ENCODE peak calls at places on chromosomes 6 and 20, in seven cellular contexts. M is Panc1, Q is body of pancreas, G is SK-N-SH, P is small intestine, N is prostate gland, D is esophagus squamous epithelium. J is an unnamed sample.
A peak's percentile ranks its signal among the peaks of the same experiment; 100 is the strongest.

GRCh38 chr6:54718541-54719023 is 128.0 kb upstream of the FAM83B start:
- DNase-seq in G (no peak), P (peak; percentile 78), Q (peak; percentile 70), D (no peak), N (peak; percentile 19), M (no peak), J (no peak)

GRCh38 chr20:31515775-31516107 is 1.5 kb downstream of the HM13 start:
- DNase-seq in D (no peak), N (no peak), G (no peak), Q (peak; percentile 37), P (no peak), M (no peak), J (no peak)

GRCh38 chr6:90263653-90264052 is 33.0 kb downstream of the BACH2 start:
- DNase-seq in P (no peak), D (no peak), N (no peak), Q (no peak), G (no peak), M (no peak), J (no peak)

GRCh38 chr6:155132617-155133016 is 131.2 kb upstream of the CLDN20 start:
- DNase-seq in Q (no peak), P (no peak), G (no peak), M (no peak), D (no peak), N (no peak), J (no peak)

GRCh38 chr6:159829515-159829914 is 29.4 kb downstream of the PNLDC1 start:
- DNase-seq in P (no peak), N (no peak), G (no peak), D (no peak), Q (no peak), M (no peak), J (no peak)

GRCh38 chr6:100050550-100050949 is 56.5 kb upstream of the MCHR2 start:
- DNase-seq in M (no peak), D (no peak), Q (no peak), N (no peak), P (no peak), G (no peak), J (no peak)

GRCh38 chr6:169106176-169106575 is 147.5 kb downstream of the THBS2 start:
- DNase-seq in G (no peak), Q (no peak), P (no peak), N (no peak), D (no peak), M (no peak), J (no peak)

GRCh38 chr6:148874698-148875293 is 128.0 kb downstream of the UST start:
- DNase-seq in M (no peak), G (no peak), D (no peak), Q (peak; percentile 21), P (no peak), N (no peak), J (peak; percentile 52)

GRCh38 chr6:26316291-26316690 is 48.7 kb upstream of the BTN3A2 start:
- DNase-seq in M (no peak), G (no peak), N (no peak), Q (no peak), P (no peak), D (no peak), J (no peak)

GRCh38 chr6:30938730-30939129 is 2.0 kb upstream of the MUCL3 start:
- DNase-seq in P (no peak), Q (no peak), D (no peak), N (no peak), G (no peak), M (no peak), J (no peak)
- H3K27me3 ChIP-seq in P (no peaks in the 10 kb centered on the region), Q (no peaks in the 10 kb centered on the region), D (peaks cover 35% of the 10 kb centered on the region), N (peaks cover 7% of the 10 kb centered on the region), G (no peaks in the 10 kb centered on the region), M (peaks cover 5% of the 10 kb centered on the region), J (peaks cover 4% of the 10 kb centered on the region)

DNA sequence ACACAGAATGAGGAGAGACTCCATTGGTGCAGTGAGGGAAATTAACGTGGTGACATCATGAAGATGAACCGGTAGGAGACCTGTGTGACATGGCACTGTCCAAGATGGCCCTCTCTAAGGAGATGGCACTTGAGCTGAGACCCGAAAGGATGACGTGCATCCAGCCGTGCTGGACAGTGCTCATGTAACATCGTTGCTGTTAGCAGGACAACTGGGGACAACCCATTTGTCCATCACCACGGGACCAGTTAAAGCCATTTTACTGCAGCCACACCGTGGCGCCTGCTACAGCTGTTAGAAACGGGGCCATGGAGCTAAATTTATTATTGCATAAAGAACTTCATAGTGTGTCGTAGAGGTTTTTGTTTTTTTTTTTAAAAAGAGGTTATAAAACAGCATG is 65.3 kb downstream of the DLGAP4 start:
- DNase-seq in G (no peak), D (no peak), P (no peak), M (no peak), Q (no peak), N (no peak), J (no peak)
- H3K27me3 ChIP-seq in G (peaks cover 4% of the 10 kb centered on the region), D (peaks cover 55% of the 10 kb centered on the region), P (no peaks in the 10 kb centered on the region), M (peaks cover 2% of the 10 kb centered on the region), Q (no peaks in the 10 kb centered on the region), N (no peaks in the 10 kb centered on the region), J (no peaks in the 10 kb centered on the region)

DNA sequence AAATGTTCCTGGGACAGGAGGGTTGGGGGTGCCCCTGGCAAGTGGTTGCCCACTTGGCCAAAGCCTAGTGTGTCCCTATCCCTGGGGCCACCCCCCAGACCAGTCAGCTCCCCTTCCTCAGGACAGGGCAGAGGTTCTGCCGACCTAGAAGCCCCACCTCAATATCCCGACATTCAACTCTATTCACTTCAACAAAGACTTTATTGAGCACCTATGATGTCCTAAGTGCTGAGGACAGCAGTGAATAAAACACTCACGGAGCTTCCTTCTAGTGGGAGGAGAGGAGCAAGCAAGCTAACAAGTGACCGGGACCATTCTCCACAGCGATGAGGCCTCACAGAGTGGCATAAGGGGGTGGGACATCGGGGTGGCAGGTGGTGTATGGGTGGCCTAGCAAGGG is 52.7 kb downstream of the GRM4 start:
- DNase-seq in D (no peak), M (no peak), G (no peak), Q (no peak), P (no peak), N (no peak), J (no peak)
- H3K27me3 ChIP-seq in D (peaks cover 71% of the 10 kb centered on the region), M (no peaks in the 10 kb centered on the region), G (peaks cover 10% of the 10 kb centered on the region), Q (no peaks in the 10 kb centered on the region), P (no peaks in the 10 kb centered on the region), N (peaks cover 7% of the 10 kb centered on the region), J (peaks cover 24% of the 10 kb centered on the region)

GRCh38 chr20:2713285-2713684 is 20.7 kb downstream of the EBF4 start:
- DNase-seq in Q (no peak), N (no peak), G (no peak), D (no peak), M (no peak), P (peak; percentile 28), J (no peak)
- H3K27me3 ChIP-seq in Q (no peaks in the 10 kb centered on the region), N (no peaks in the 10 kb centered on the region), G (no peaks in the 10 kb centered on the region), D (peaks cover 10% of the 10 kb centered on the region), M (peaks cover 3% of the 10 kb centered on the region), P (no peaks in the 10 kb centered on the region), J (no peaks in the 10 kb centered on the region)

DNA sequence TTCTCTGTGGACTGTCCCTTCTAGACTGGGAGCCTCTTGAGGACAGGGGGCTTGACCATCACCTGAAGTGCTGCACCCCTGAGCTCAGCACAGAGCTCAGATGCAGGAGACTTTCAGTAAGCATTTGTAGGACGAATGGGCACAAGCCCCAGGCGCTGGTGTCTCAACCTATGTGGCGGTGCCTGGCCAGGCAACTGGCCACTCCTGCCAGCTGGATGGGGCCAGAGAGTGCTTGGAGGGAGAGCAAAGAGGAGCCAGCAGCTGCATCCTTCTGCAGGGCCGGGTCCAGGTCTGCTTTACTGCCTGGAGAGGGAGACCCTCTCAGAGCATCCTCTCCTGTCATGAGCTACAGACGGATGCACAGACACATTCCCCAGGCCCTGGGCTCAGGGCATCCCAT is 4.5 kb downstream of the PHACTR3 start:
- DNase-seq in P (no peak), M (no peak), G (no peak), N (no peak), Q (no peak), D (no peak), J (no peak)
- H3K27me3 ChIP-seq in P (peaks cover 4% of the 10 kb centered on the region), M (peaks cover 22% of the 10 kb centered on the region), G (peaks cover 16% of the 10 kb centered on the region), N (peaks cover 10% of the 10 kb centered on the region), Q (no peaks in the 10 kb centered on the region), D (peaks cover 77% of the 10 kb centered on the region), J (peaks cover 31% of the 10 kb centered on the region)

DNA sequence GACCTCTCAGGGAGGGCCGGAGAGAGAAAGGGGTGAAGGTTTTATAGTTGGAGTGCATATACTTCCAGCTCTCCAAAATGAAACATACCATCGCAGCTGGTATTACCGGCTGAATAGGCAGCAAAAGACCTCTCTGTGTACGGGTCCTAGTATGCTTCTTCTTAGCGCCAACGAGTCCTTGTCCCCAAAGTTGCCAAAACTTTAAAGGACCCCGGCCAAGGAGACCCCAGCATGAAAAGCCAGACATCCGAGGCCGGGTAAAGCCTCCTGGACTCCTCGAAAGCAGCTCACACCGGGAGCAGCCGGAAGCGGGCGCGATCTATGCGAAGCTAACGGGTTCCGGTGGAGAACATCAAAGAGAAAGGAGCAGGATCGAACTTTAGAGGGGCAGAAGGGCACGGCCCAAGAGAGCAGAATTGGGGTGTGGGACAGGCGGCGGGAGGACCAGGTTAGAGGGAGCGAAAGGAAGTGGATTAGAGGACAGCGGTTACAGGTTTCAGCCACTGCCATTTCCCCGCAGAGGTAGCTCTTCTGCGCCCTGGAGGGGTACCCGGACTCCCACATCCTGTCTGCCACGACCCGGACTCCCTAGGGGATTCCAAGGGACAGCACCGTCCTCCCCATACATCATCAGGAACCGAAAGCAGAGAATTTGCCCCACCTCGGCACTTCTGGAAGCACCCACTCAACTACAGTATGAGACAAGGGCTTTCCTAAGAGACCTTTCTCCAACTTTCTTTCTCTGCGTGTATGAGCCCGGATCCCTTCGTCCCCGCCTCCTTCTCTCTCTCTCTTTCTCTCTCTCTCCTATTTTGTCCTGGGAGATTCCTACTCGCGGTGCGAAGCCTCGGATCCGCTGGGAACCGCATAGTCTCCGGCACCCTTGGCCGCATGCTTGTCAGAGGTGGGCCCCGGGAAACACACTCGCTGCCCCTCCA is 602 bp upstream of the VGLL2 start:
- DNase-seq in D (no peak), N (no peak), Q (no peak), P (no peak), M (no peak), G (peak; percentile 26), J (no peak)
- H3K27me3 ChIP-seq in D (peaks cover 100% of the 10 kb centered on the region), N (peaks cover 52% of the 10 kb centered on the region), Q (no peaks in the 10 kb centered on the region), P (no peaks in the 10 kb centered on the region), M (peaks cover 82% of the 10 kb centered on the region), G (peaks cover 78% of the 10 kb centered on the region), J (peaks cover 71% of the 10 kb centered on the region)

GRCh38 chr6:13191461-13191860 is 136.9 kb downstream of the TBC1D7 start:
- DNase-seq in N (no peak), P (no peak), G (no peak), Q (no peak), M (no peak), D (no peak), J (no peak)
- H3K27me3 ChIP-seq in N (no peaks in the 10 kb centered on the region), P (no peaks in the 10 kb centered on the region), G (no peaks in the 10 kb centered on the region), Q (no peaks in the 10 kb centered on the region), M (peaks cover 2% of the 10 kb centered on the region), D (no peaks in the 10 kb centered on the region), J (no peaks in the 10 kb centered on the region)

GRCh38 chr6:40022867-40023266 is 88.6 kb upstream of the MOCS1 start:
- DNase-seq in D (no peak), M (no peak), N (no peak), G (no peak), P (no peak), Q (no peak), J (no peak)
- H3K27me3 ChIP-seq in D (peaks cover 17% of the 10 kb centered on the region), M (no peaks in the 10 kb centered on the region), N (no peaks in the 10 kb centered on the region), G (no peaks in the 10 kb centered on the region), P (no peaks in the 10 kb centered on the region), Q (no peaks in the 10 kb centered on the region), J (no peaks in the 10 kb centered on the region)

DNA sequence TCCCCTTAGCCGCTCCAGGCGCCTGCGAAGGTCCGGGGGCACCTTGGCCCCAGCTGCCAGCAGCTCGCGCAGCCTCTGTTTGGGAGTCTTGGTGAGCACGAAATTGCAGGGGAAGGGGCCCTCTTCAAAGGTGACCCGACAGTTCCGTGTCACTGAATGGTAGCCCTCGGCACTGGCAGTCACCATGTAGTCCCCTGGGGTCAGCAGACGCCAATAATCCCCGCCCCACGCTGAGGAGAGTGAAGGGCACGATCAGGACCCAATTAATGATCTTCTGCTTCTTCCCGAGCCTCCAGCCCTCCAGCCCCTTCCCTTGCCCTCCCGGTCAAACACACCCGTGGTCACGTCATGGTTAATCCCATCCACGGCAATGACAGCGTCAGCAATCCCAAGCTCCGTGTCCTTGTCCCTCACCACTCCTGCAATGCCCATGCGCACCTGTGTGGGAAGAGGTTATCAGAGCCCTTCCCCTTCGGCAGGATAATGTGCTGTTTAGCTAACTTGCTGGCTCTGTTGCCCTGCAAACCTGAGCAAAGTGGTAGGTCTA is 6.2 kb downstream of the CPXM1 start:
- DNase-seq in G (no peak), Q (no peak), P (no peak), N (no peak), M (no peak), D (no peak), J (no peak)
- H3K27me3 ChIP-seq in G (no peaks in the 10 kb centered on the region), Q (no peaks in the 10 kb centered on the region), P (peaks cover 2% of the 10 kb centered on the region), N (no peaks in the 10 kb centered on the region), M (peaks cover 20% of the 10 kb centered on the region), D (peaks cover 70% of the 10 kb centered on the region), J (peaks cover 54% of the 10 kb centered on the region)